ENCODE peak calls at places on chromosomes 12 and 14, in four cellular contexts. One of them, this sample, is unnamed.

GRCh38 chr12:104768033-104768432 is 190.1 kb downstream of the SLC41A2 start:
- DNase-seq in Kasumi-1: no peak
- DNase-seq in NCI-H1417: no peak
- DNase-seq in B cell: no peak
- DNase-seq in this sample: no peak

GRCh38 chr12:642633-643477 is 20.4 kb downstream of the NINJ2 start:
- DNase-seq in Kasumi-1: peak; percentile 40
- DNase-seq in NCI-H1417: no peak
- DNase-seq in B cell: peak; percentile 78
- DNase-seq in this sample: peak; percentile 32

GRCh38 chr14:61585598-61586538 is 109.4 kb upstream of the HIF1A start:
- DNase-seq in Kasumi-1: no peak
- DNase-seq in NCI-H1417: no peak
- DNase-seq in B cell: no peak
- DNase-seq in this sample: no peak

GRCh38 chr12:106585237-106585834 is 2.5 kb downstream of the RFX4 start:
- DNase-seq in Kasumi-1: no peak
- DNase-seq in NCI-H1417: peak; percentile 41
- DNase-seq in B cell: no peak
- DNase-seq in this sample: no peak

GRCh38 chr12:116473416-116473815 is 85.8 kb upstream of the MAP1LC3B2 start:
- DNase-seq in Kasumi-1: no peak
- DNase-seq in NCI-H1417: no peak
- DNase-seq in B cell: no peak
- DNase-seq in this sample: no peak

GRCh38 chr14:34713681-34714319 is 593 bp downstream of the CFL2 start:
- DNase-seq in Kasumi-1: no peak
- DNase-seq in NCI-H1417: peak; percentile 75
- DNase-seq in B cell: no peak
- DNase-seq in this sample: peak; percentile 70

GRCh38 chr12:60257063-60257462 is 661.2 kb downstream of the SLC16A7 start:
- DNase-seq in Kasumi-1: no peak
- DNase-seq in NCI-H1417: no peak
- DNase-seq in B cell: no peak
- DNase-seq in this sample: peak; percentile 47

GRCh38 chr14:23078692-23079116 is 16.2 kb downstream of the ACIN1 start:
- DNase-seq in Kasumi-1: no peak
- DNase-seq in NCI-H1417: no peak
- DNase-seq in B cell: no peak
- DNase-seq in this sample: peak; percentile 82

GRCh38 chr12:857611-858010 is 91.9 kb downstream of the RAD52 start:
- DNase-seq in Kasumi-1: no peak
- DNase-seq in NCI-H1417: no peak
- DNase-seq in B cell: no peak
- DNase-seq in this sample: no peak

GRCh38 chr12:29073631-29074239 is 75.3 kb upstream of the FAR2 start:
- DNase-seq in Kasumi-1: peak; percentile 79
- DNase-seq in NCI-H1417: no peak
- DNase-seq in B cell: no peak
- DNase-seq in this sample: no peak

GRCh38 chr12:65082411-65082810 is 38.7 kb downstream of the WIF1 start:
- DNase-seq in Kasumi-1: no peak
- DNase-seq in NCI-H1417: peak; percentile 21
- DNase-seq in B cell: no peak
- DNase-seq in this sample: no peak

GRCh38 chr14:25477699-25478098 is 427.8 kb upstream of the STXBP6 start:
- DNase-seq in Kasumi-1: no peak
- DNase-seq in NCI-H1417: no peak
- DNase-seq in B cell: no peak
- DNase-seq in this sample: no peak

GRCh38 chr12:24913953-24914352 is 34.9 kb downstream of the BCAT1 start:
- DNase-seq in Kasumi-1: no peak
- DNase-seq in NCI-H1417: no peak
- DNase-seq in B cell: no peak
- DNase-seq in this sample: no peak

GRCh38 chr12:14618990-14619389 is 51.3 kb upstream of the PLBD1 start:
- DNase-seq in Kasumi-1: peak; percentile 16
- DNase-seq in NCI-H1417: peak; percentile 10
- DNase-seq in B cell: no peak
- DNase-seq in this sample: no peak

GRCh38 chr12:76720068-76720467 is 43.8 kb upstream of the ZDHHC17 start:
- DNase-seq in Kasumi-1: no peak
- DNase-seq in NCI-H1417: no peak
- DNase-seq in B cell: no peak
- DNase-seq in this sample: no peak

GRCh38 chr12:106248177-106248848 is 493 bp upstream of the CKAP4 start:
- DNase-seq in Kasumi-1: no peak
- DNase-seq in NCI-H1417: peak; percentile 83
- DNase-seq in B cell: peak; percentile 57
- DNase-seq in this sample: peak; percentile 85

GRCh38 chr14:53055003-53055402 is 98.1 kb downstream of the DDHD1 start:
- DNase-seq in Kasumi-1: peak; percentile 37
- DNase-seq in NCI-H1417: peak; percentile 70
- DNase-seq in B cell: no peak
- DNase-seq in this sample: no peak

GRCh38 chr12:692274-692673 is 29.0 kb upstream of the NINJ2 start:
- DNase-seq in Kasumi-1: no peak
- DNase-seq in NCI-H1417: no peak
- DNase-seq in B cell: no peak
- DNase-seq in this sample: no peak

GRCh38 chr12:1843641-1844005 is 23.3 kb downstream of the LRTM2 start:
- DNase-seq in Kasumi-1: no peak
- DNase-seq in NCI-H1417: no peak
- DNase-seq in B cell: no peak
- DNase-seq in this sample: no peak

GRCh38 chr12:57517187-57517586 is 3.1 kb downstream of the DDIT3 start:
- DNase-seq in Kasumi-1: no peak
- DNase-seq in NCI-H1417: no peak
- DNase-seq in B cell: no peak
- DNase-seq in this sample: no peak

GRCh38 chr12:5927732-5928516 is 17.1 kb downstream of the ANO2 start:
- DNase-seq in Kasumi-1: no peak
- DNase-seq in NCI-H1417: no peak
- DNase-seq in B cell: no peak
- DNase-seq in this sample: no peak

GRCh38 chr12:8482446-8483080 is 26.8 kb downstream of the CLEC6A start:
- DNase-seq in Kasumi-1: no peak
- DNase-seq in NCI-H1417: no peak
- DNase-seq in B cell: no peak
- DNase-seq in this sample: no peak

GRCh38 chr14:69652942-69653680 is 41.7 kb downstream of the SUSD6 start:
- DNase-seq in Kasumi-1: peak; percentile 36
- DNase-seq in NCI-H1417: no peak
- DNase-seq in B cell: no peak
- DNase-seq in this sample: no peak

GRCh38 chr12:109763201-109763841 is 49.7 kb downstream of the FAM222A start:
- DNase-seq in Kasumi-1: peak; percentile 79
- DNase-seq in NCI-H1417: no peak
- DNase-seq in B cell: no peak
- DNase-seq in this sample: peak; percentile 26

GRCh38 chr12:92155733-92156132 is 10.1 kb upstream of the BTG1 start:
- DNase-seq in Kasumi-1: no peak
- DNase-seq in NCI-H1417: no peak
- DNase-seq in B cell: no peak
- DNase-seq in this sample: no peak

GRCh38 chr12:116672842-116673516 is 64.9 kb downstream of the SPRING1 start:
- DNase-seq in Kasumi-1: peak; percentile 87
- DNase-seq in NCI-H1417: no peak
- DNase-seq in B cell: no peak
- DNase-seq in this sample: no peak

GRCh38 chr14:75138492-75138891 is 11.6 kb upstream of the NEK9 start:
- DNase-seq in Kasumi-1: peak; percentile 39
- DNase-seq in NCI-H1417: no peak
- DNase-seq in B cell: peak; percentile 45
- DNase-seq in this sample: no peak

GRCh38 chr12:109767456-109767855 is 53.8 kb downstream of the FAM222A start:
- DNase-seq in Kasumi-1: no peak
- DNase-seq in NCI-H1417: no peak
- DNase-seq in B cell: no peak
- DNase-seq in this sample: no peak

GRCh38 chr12:92561543-92561899 is 141.3 kb upstream of the PLEKHG7 start:
- DNase-seq in Kasumi-1: no peak
- DNase-seq in NCI-H1417: no peak
- DNase-seq in B cell: no peak
- DNase-seq in this sample: no peak

This sample was measured in SJSA1.